ENCODE peak calls at places on chromosome 12, in seven cellular contexts. One of them, this sample, is unnamed.

GRCh38 chr12:20369164-20370000 is 1.0 kb downstream of the PDE3A start:
- DNase-seq in activated effector memory CD4-positive, alpha-beta T cell treated with Interleukin-2 at 50 U/mL for 16 hours: no peak
- DNase-seq in AG10803: peak
- DNase-seq in neuronal stem cell: peak
- DNase-seq in tibial artery: peak
- DNase-seq in HCT116: no peak
- DNase-seq in choroid plexus epithelial cell: peak
- DNase-seq in this sample: no peak

GRCh38 chr12:47277972-47278448 is 198.3 kb upstream of the AMIGO2 start:
- DNase-seq in choroid plexus epithelial cell: peak
- DNase-seq in neuronal stem cell: no peak
- DNase-seq in activated effector memory CD4-positive, alpha-beta T cell treated with Interleukin-2 at 50 U/mL for 16 hours: no peak
- DNase-seq in AG10803: peak
- DNase-seq in tibial artery: no peak
- DNase-seq in HCT116: peak
- DNase-seq in this sample: no peak

GRCh38 chr12:26633591-26634210 is 199.3 kb downstream of the ITPR2 start:
- DNase-seq in neuronal stem cell: no peak
- DNase-seq in tibial artery: no peak
- DNase-seq in activated effector memory CD4-positive, alpha-beta T cell treated with Interleukin-2 at 50 U/mL for 16 hours: no peak
- DNase-seq in choroid plexus epithelial cell: peak
- DNase-seq in AG10803: peak
- DNase-seq in HCT116: no peak
- DNase-seq in this sample: no peak

GRCh38 chr12:34016361-34016760 is 5.9 kb upstream of the ALG10 start:
- DNase-seq in tibial artery: no peak
- DNase-seq in choroid plexus epithelial cell: no peak
- DNase-seq in activated effector memory CD4-positive, alpha-beta T cell treated with Interleukin-2 at 50 U/mL for 16 hours: no peak
- DNase-seq in AG10803: no peak
- DNase-seq in neuronal stem cell: no peak
- DNase-seq in HCT116: no peak
- DNase-seq in this sample: no peak

GRCh38 chr12:79549531-79550271 is 141.1 kb downstream of the PAWR start:
- DNase-seq in AG10803: peak
- DNase-seq in choroid plexus epithelial cell: peak
- DNase-seq in tibial artery: no peak
- DNase-seq in HCT116: no peak
- DNase-seq in activated effector memory CD4-positive, alpha-beta T cell treated with Interleukin-2 at 50 U/mL for 16 hours: no peak
- DNase-seq in neuronal stem cell: no peak
- DNase-seq in this sample: no peak

GRCh38 chr12:62879691-62880090 is 55.3 kb downstream of the PPM1H start:
- DNase-seq in HCT116: no peak
- DNase-seq in neuronal stem cell: no peak
- DNase-seq in AG10803: no peak
- DNase-seq in activated effector memory CD4-positive, alpha-beta T cell treated with Interleukin-2 at 50 U/mL for 16 hours: no peak
- DNase-seq in tibial artery: no peak
- DNase-seq in choroid plexus epithelial cell: no peak
- DNase-seq in this sample: no peak

GRCh38 chr12:16062611-16063010 is 151.5 kb downstream of the DERA start:
- DNase-seq in activated effector memory CD4-positive, alpha-beta T cell treated with Interleukin-2 at 50 U/mL for 16 hours: no peak
- DNase-seq in neuronal stem cell: no peak
- DNase-seq in choroid plexus epithelial cell: peak
- DNase-seq in HCT116: no peak
- DNase-seq in AG10803: peak
- DNase-seq in tibial artery: no peak
- DNase-seq in this sample: no peak

GRCh38 chr12:53208877-53209463 is 1.9 kb upstream of the ITGB7 start:
- DNase-seq in activated effector memory CD4-positive, alpha-beta T cell treated with Interleukin-2 at 50 U/mL for 16 hours: no peak
- DNase-seq in tibial artery: no peak
- DNase-seq in neuronal stem cell: no peak
- DNase-seq in HCT116: no peak
- DNase-seq in choroid plexus epithelial cell: no peak
- DNase-seq in AG10803: no peak
- DNase-seq in this sample: peak

GRCh38 chr12:46667547-46667946 is 158.2 kb downstream of the SLC38A4 start:
- DNase-seq in AG10803: no peak
- DNase-seq in HCT116: no peak
- DNase-seq in activated effector memory CD4-positive, alpha-beta T cell treated with Interleukin-2 at 50 U/mL for 16 hours: no peak
- DNase-seq in tibial artery: no peak
- DNase-seq in neuronal stem cell: no peak
- DNase-seq in choroid plexus epithelial cell: peak
- DNase-seq in this sample: no peak

GRCh38 chr12:32897276-32897615 is 669 bp upstream of the PKP2 start:
- DNase-seq in HCT116: no peak
- DNase-seq in activated effector memory CD4-positive, alpha-beta T cell treated with Interleukin-2 at 50 U/mL for 16 hours: no peak
- DNase-seq in tibial artery: no peak
- DNase-seq in choroid plexus epithelial cell: peak
- DNase-seq in neuronal stem cell: no peak
- DNase-seq in AG10803: no peak
- DNase-seq in this sample: no peak

GRCh38 chr12:125128380-125128779 is 63.1 kb downstream of the AACS start:
- DNase-seq in neuronal stem cell: no peak
- DNase-seq in AG10803: no peak
- DNase-seq in tibial artery: no peak
- DNase-seq in HCT116: no peak
- DNase-seq in choroid plexus epithelial cell: no peak
- DNase-seq in activated effector memory CD4-positive, alpha-beta T cell treated with Interleukin-2 at 50 U/mL for 16 hours: no peak
- DNase-seq in this sample: no peak

GRCh38 chr12:132710422-132711168 is at the start of gene PGAM5:
- DNase-seq in neuronal stem cell: peak
- DNase-seq in HCT116: peak
- DNase-seq in choroid plexus epithelial cell: peak
- DNase-seq in activated effector memory CD4-positive, alpha-beta T cell treated with Interleukin-2 at 50 U/mL for 16 hours: peak
- DNase-seq in AG10803: peak
- DNase-seq in tibial artery: peak
- DNase-seq in this sample: peak

GRCh38 chr12:52035926-52036325 is 15.3 kb upstream of the NR4A1 start:
- DNase-seq in choroid plexus epithelial cell: no peak
- DNase-seq in tibial artery: no peak
- DNase-seq in neuronal stem cell: no peak
- DNase-seq in activated effector memory CD4-positive, alpha-beta T cell treated with Interleukin-2 at 50 U/mL for 16 hours: no peak
- DNase-seq in HCT116: no peak
- DNase-seq in AG10803: no peak
- DNase-seq in this sample: no peak

GRCh38 chr12:118749656-118750055 is 231.7 kb upstream of the SRRM4 start:
- DNase-seq in activated effector memory CD4-positive, alpha-beta T cell treated with Interleukin-2 at 50 U/mL for 16 hours: no peak
- DNase-seq in neuronal stem cell: no peak
- DNase-seq in HCT116: no peak
- DNase-seq in AG10803: no peak
- DNase-seq in tibial artery: no peak
- DNase-seq in choroid plexus epithelial cell: no peak
- DNase-seq in this sample: no peak

GRCh38 chr12:94644622-94645021 is 5.7 kb downstream of the TMCC3 start:
- DNase-seq in HCT116: no peak
- DNase-seq in AG10803: peak
- DNase-seq in choroid plexus epithelial cell: peak
- DNase-seq in tibial artery: no peak
- DNase-seq in activated effector memory CD4-positive, alpha-beta T cell treated with Interleukin-2 at 50 U/mL for 16 hours: no peak
- DNase-seq in neuronal stem cell: no peak
- DNase-seq in this sample: no peak

GRCh38 chr12:105995986-105996385 is 142.8 kb downstream of the NUAK1 start:
- DNase-seq in tibial artery: no peak
- DNase-seq in activated effector memory CD4-positive, alpha-beta T cell treated with Interleukin-2 at 50 U/mL for 16 hours: no peak
- DNase-seq in HCT116: no peak
- DNase-seq in neuronal stem cell: no peak
- DNase-seq in AG10803: peak
- DNase-seq in choroid plexus epithelial cell: peak
- DNase-seq in this sample: no peak

GRCh38 chr12:28578833-28579252 is 388.6 kb downstream of the CCDC91 start:
- DNase-seq in activated effector memory CD4-positive, alpha-beta T cell treated with Interleukin-2 at 50 U/mL for 16 hours: no peak
- DNase-seq in AG10803: peak
- DNase-seq in neuronal stem cell: no peak
- DNase-seq in HCT116: no peak
- DNase-seq in choroid plexus epithelial cell: peak
- DNase-seq in tibial artery: no peak
- DNase-seq in this sample: no peak

GRCh38 chr12:30180602-30181001 is 396.9 kb upstream of the TMTC1 start:
- DNase-seq in tibial artery: no peak
- DNase-seq in choroid plexus epithelial cell: no peak
- DNase-seq in AG10803: no peak
- DNase-seq in neuronal stem cell: no peak
- DNase-seq in HCT116: no peak
- DNase-seq in activated effector memory CD4-positive, alpha-beta T cell treated with Interleukin-2 at 50 U/mL for 16 hours: no peak
- DNase-seq in this sample: no peak

GRCh38 chr12:23502259-23502658 is 447.2 kb downstream of the SOX5 start:
- DNase-seq in HCT116: no peak
- DNase-seq in choroid plexus epithelial cell: no peak
- DNase-seq in neuronal stem cell: no peak
- DNase-seq in AG10803: no peak
- DNase-seq in activated effector memory CD4-positive, alpha-beta T cell treated with Interleukin-2 at 50 U/mL for 16 hours: no peak
- DNase-seq in tibial artery: no peak
- DNase-seq in this sample: no peak

GRCh38 chr12:123532808-123533649 is 490 bp downstream of the RILPL1 start:
- DNase-seq in choroid plexus epithelial cell: peak
- DNase-seq in tibial artery: peak
- DNase-seq in AG10803: peak
- DNase-seq in activated effector memory CD4-positive, alpha-beta T cell treated with Interleukin-2 at 50 U/mL for 16 hours: no peak
- DNase-seq in neuronal stem cell: peak
- DNase-seq in HCT116: no peak
- DNase-seq in this sample: no peak

GRCh38 chr12:58413794-58414193 is 472.4 kb downstream of the ATP23 start:
- DNase-seq in neuronal stem cell: no peak
- DNase-seq in choroid plexus epithelial cell: peak
- DNase-seq in HCT116: no peak
- DNase-seq in activated effector memory CD4-positive, alpha-beta T cell treated with Interleukin-2 at 50 U/mL for 16 hours: no peak
- DNase-seq in tibial artery: no peak
- DNase-seq in AG10803: peak
- DNase-seq in this sample: no peak

GRCh38 chr12:96255077-96255476 is 60.9 kb downstream of the ELK3 start:
- DNase-seq in AG10803: peak
- DNase-seq in activated effector memory CD4-positive, alpha-beta T cell treated with Interleukin-2 at 50 U/mL for 16 hours: no peak
- DNase-seq in tibial artery: peak
- DNase-seq in HCT116: no peak
- DNase-seq in choroid plexus epithelial cell: peak
- DNase-seq in neuronal stem cell: no peak
- DNase-seq in this sample: no peak

GRCh38 chr12:8953773-8954402 is 4.4 kb upstream of the M6PR start:
- DNase-seq in neuronal stem cell: no peak
- DNase-seq in tibial artery: no peak
- DNase-seq in HCT116: no peak
- DNase-seq in AG10803: no peak
- DNase-seq in choroid plexus epithelial cell: no peak
- DNase-seq in activated effector memory CD4-positive, alpha-beta T cell treated with Interleukin-2 at 50 U/mL for 16 hours: peak
- DNase-seq in this sample: no peak

GRCh38 chr12:82793882-82794281 is 107.2 kb downstream of the TMTC2 start:
- DNase-seq in tibial artery: no peak
- DNase-seq in activated effector memory CD4-positive, alpha-beta T cell treated with Interleukin-2 at 50 U/mL for 16 hours: no peak
- DNase-seq in AG10803: no peak
- DNase-seq in choroid plexus epithelial cell: no peak
- DNase-seq in HCT116: no peak
- DNase-seq in neuronal stem cell: peak
- DNase-seq in this sample: no peak

GRCh38 chr12:104275689-104276088 is 27.9 kb upstream of the EID3 start:
- DNase-seq in choroid plexus epithelial cell: no peak
- DNase-seq in neuronal stem cell: no peak
- DNase-seq in HCT116: no peak
- DNase-seq in AG10803: no peak
- DNase-seq in activated effector memory CD4-positive, alpha-beta T cell treated with Interleukin-2 at 50 U/mL for 16 hours: no peak
- DNase-seq in tibial artery: no peak
- DNase-seq in this sample: no peak

GRCh38 chr12:89418228-89418910 is 66.1 kb upstream of the DUSP6 start:
- DNase-seq in HCT116: no peak
- DNase-seq in tibial artery: peak
- DNase-seq in neuronal stem cell: no peak
- DNase-seq in choroid plexus epithelial cell: no peak
- DNase-seq in activated effector memory CD4-positive, alpha-beta T cell treated with Interleukin-2 at 50 U/mL for 16 hours: no peak
- DNase-seq in AG10803: no peak
- DNase-seq in this sample: no peak

GRCh38 chr12:4116251-4117111 is 157.1 kb upstream of the CCND2 start:
- DNase-seq in tibial artery: no peak
- DNase-seq in activated effector memory CD4-positive, alpha-beta T cell treated with Interleukin-2 at 50 U/mL for 16 hours: no peak
- DNase-seq in AG10803: peak
- DNase-seq in HCT116: no peak
- DNase-seq in choroid plexus epithelial cell: peak
- DNase-seq in neuronal stem cell: no peak
- DNase-seq in this sample: no peak